ENCODE peak calls at places on chromosomes 12 and 14, in five cellular contexts. M is right atrium auricular region, H is endothelial cell of umbilical vein, S is suprapubic skin, U is left ventricle myocardium inferior. C is an unnamed sample.

GRCh38 chr12:92608418-92609091 is 94.2 kb upstream of the PLEKHG7 start:
- DNase-seq in M (no peak), S (no peak), U (no peak), H (peak; percentile 62), C (no peak)

GRCh38 chr12:93091851-93092558 is 162.9 kb upstream of the EEA1 start:
- DNase-seq in U (no peak), S (no peak), M (no peak), H (no peak), C (no peak)

GRCh38 chr14:39393289-39393688 is 38.9 kb downstream of the FBXO33 start:
- DNase-seq in U (no peak), M (no peak), S (no peak), H (no peak), C (no peak)

GRCh38 chr14:44529026-44529425 is 21.9 kb upstream of the FSCB start:
- DNase-seq in M (no peak), H (no peak), U (no peak), S (no peak), C (no peak)

GRCh38 chr12:25072901-25073645 is 121.9 kb downstream of the DNAI7 start:
- DNase-seq in S (no peak), U (no peak), M (no peak), H (no peak), C (no peak)

GRCh38 chr14:33809456-33809855 is 141.4 kb downstream of the EGLN3 start:
- DNase-seq in M (no peak), S (no peak), U (no peak), H (no peak), C (no peak)

GRCh38 chr12:116882742-116883141 is 1.5 kb upstream of the HRK start:
- DNase-seq in M (no peak), U (no peak), S (no peak), H (peak; percentile 45), C (no peak)

GRCh38 chr14:68924392-68925158 is 54.5 kb downstream of the ACTN1 start:
- DNase-seq in H (no peak), U (peak; percentile 46), S (no peak), M (no peak), C (peak; percentile 74)

GRCh38 chr12:108806350-108806749 is 51.0 kb downstream of the SSH1 start:
- DNase-seq in H (no peak), M (no peak), U (no peak), S (no peak), C (peak; percentile 29)

GRCh38 chr12:120902846-120903381 is 1.2 kb downstream of the SPPL3 start:
- DNase-seq in H (peak; percentile 27), S (no peak), U (no peak), M (no peak), C (no peak)

GRCh38 chr12:68358532-68359485 is 26.6 kb upstream of the MDM1 start:
- DNase-seq in M (peak; percentile 75), S (no peak), H (peak; percentile 83), U (no peak), C (peak; percentile 49)

GRCh38 chr14:84520711-84521338 is 1009.1 kb upstream of the FLRT2 start:
- DNase-seq in M (no peak), U (no peak), H (no peak), S (no peak), C (no peak)

GRCh38 chr12:121404734-121405133 is 4.8 kb downstream of the RNF34 start:
- DNase-seq in M (no peak), S (no peak), U (no peak), H (no peak), C (no peak)

GRCh38 chr14:95413289-95414215 is 93.8 kb upstream of the CLMN start:
- DNase-seq in S (no peak), H (no peak), M (no peak), U (no peak), C (no peak)

GRCh38 chr12:4562034-4562657 is at the start of gene DYRK4:
- DNase-seq in S (peak; percentile 74), M (peak; percentile 64), H (peak; percentile 65), U (peak; percentile 86), C (peak; percentile 90)

GRCh38 chr12:95259368-95259767 is 41.8 kb downstream of the VEZT start:
- DNase-seq in H (peak; percentile 65), U (no peak), M (no peak), S (no peak), C (no peak)

GRCh38 chr12:108884116-108885012 is 4.5 kb downstream of the DAO start:
- DNase-seq in H (peak; percentile 28), S (peak; percentile 57), M (peak; percentile 67), U (peak; percentile 39), C (peak; percentile 85)

GRCh38 chr12:79451988-79452387 is 238.8 kb downstream of the PAWR start:
- DNase-seq in U (peak; percentile 38), M (peak; percentile 77), S (peak; percentile 80), H (peak; percentile 99), C (no peak)

GRCh38 chr14:34920339-34920738 is 45.2 kb upstream of the BAZ1A start:
- DNase-seq in U (no peak), H (no peak), S (no peak), M (no peak), C (no peak)

GRCh38 chr14:99041820-99042174 is 230.2 kb downstream of the BCL11B start:
- DNase-seq in U (no peak), H (no peak), M (no peak), S (no peak), C (peak; percentile 44)

GRCh38 chr12:121582583-121583333 is 1.9 kb upstream of the KDM2B start:
- DNase-seq in M (no peak), S (no peak), U (no peak), H (peak; percentile 62), C (no peak)

GRCh38 chr12:6096527-6096926 is 27.9 kb downstream of the VWF start:
- DNase-seq in S (no peak), M (no peak), H (no peak), U (no peak), C (no peak)

GRCh38 chr12:52148541-52149181 is 43.2 kb downstream of the KRT80 start:
- DNase-seq in M (no peak), H (no peak), U (no peak), S (no peak), C (peak; percentile 75)

GRCh38 chr12:130131817-130132216 is 30.4 kb upstream of the FZD10 start:
- DNase-seq in S (no peak), H (no peak), U (no peak), M (no peak), C (no peak)
- H3K9me3 ChIP-seq in S (no peaks in the 10 kb centered on the region), H (peaks cover 12% of the 10 kb centered on the region), U (peaks cover 9% of the 10 kb centered on the region), M (no peaks in the 10 kb centered on the region), C (no peaks in the 10 kb centered on the region)

DNA sequence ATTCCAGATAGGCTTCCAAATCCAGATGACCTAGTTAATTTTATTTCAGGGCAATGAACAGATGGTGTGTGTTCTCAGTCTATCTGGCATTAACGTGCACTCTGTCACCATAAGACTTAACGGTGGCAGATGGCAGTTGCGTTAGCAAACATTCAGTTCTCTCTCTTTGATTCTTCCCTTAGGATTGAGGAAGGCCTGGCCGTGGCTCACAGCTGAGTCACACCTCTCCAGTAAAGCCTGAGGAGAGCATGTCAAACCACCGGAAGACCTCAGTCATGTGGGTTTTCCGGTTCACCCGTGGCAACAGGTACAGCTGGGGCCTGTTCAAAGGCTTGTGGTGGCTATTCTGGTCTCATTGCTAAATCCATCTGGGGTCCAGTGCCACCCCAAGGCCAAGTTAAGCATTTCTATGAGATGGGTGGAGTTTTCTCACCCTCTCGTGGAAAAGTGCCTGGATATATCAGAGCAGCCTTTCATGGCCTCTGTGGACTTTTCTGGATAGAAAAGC is 545.1 kb upstream of the ATP2B1 start:
- DNase-seq in M (peak; percentile 85), U (peak; percentile 57), H (peak; percentile 90), S (peak; percentile 85), C (peak; percentile 78)
- H3K27ac ChIP-seq in M (peak overlapping the region; percentile 49), U (peak overlapping the region; percentile 36), H (peak overlapping the region; percentile 47), S (peak overlapping the region; percentile 59), C (no peak overlapping the region)

DNA sequence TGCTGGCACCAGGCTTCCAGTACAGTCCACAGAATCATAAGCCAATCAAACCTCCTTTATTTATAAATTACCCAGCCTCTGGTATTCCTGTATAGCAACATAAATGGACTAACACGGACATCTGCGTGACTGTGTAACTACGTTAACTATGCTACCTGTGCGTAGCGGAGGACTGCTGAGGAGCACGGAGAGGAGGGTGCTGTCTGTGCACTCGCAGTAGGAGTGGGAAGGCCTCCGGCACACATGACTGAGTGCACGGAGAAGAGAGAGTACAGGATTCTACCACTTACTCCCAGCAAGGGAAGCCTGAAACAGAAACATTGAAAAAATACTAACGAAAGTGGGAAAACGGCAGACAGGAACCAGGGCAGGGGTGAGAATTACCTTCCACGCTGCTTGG is 22.9 kb downstream of the RAD52 start:
- DNase-seq in H (no peak), M (no peak), U (no peak), S (no peak), C (no peak)
- H3K36me3 ChIP-seq in H (peaks cover 8% of the 10 kb centered on the region), M (peaks cover 86% of the 10 kb centered on the region), U (peaks cover 95% of the 10 kb centered on the region), S (peaks cover 84% of the 10 kb centered on the region), C (peaks cover 4% of the 10 kb centered on the region)

DNA sequence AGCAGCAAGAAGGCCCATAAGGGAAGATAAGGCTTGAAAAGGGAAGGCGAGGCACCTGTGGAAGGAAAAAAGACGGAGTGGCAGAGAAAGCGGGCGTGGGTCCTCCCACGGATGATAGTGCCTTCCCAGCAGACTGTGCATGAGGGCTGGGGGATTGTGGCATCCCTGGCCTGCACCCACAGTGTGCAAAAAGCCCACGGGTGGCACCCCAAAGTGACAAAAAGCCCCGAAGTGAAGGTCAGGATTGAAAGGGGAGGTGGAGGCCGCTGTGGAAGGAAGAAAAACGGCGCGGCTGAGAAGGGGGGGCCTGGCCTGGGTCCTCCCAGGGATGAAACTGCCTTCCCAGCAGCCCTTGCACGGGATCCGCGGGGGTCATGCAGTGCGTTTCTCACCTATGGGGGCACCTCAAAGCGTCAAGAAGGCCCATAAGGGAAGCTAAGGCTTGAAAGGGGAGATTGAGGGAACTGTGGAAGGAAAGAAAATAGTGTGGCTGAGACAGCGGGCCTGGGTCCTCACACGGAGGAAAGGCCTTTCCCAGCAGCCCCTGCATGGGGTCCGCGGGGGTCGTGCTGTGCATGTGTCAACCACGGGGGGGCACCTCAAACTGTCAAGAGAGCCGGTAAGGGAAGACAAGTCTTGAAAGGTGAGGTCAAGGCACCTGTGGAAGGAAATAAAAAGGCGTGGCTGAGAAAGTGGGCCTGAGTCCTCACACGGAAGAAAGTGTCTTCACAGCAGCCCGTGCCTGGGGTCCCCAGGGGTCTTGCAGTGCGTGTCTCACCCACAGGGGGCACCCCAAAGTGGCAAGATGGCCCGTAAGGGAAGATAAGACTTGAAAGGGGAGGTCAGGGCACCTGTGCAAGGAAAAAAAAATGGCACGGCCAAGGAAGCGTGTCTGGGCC is 274.1 kb downstream of the ALG10 start:
- DNase-seq in M (no peak), U (peak; percentile 6), S (peak; percentile 45), H (no peak), C (peak; percentile 21)
- H3K9me3 ChIP-seq in M (no peaks in the 10 kb centered on the region), U (peaks cover 7% of the 10 kb centered on the region), S (peaks cover 11% of the 10 kb centered on the region), H (peaks cover 2% of the 10 kb centered on the region), C (no peaks in the 10 kb centered on the region)

DNA sequence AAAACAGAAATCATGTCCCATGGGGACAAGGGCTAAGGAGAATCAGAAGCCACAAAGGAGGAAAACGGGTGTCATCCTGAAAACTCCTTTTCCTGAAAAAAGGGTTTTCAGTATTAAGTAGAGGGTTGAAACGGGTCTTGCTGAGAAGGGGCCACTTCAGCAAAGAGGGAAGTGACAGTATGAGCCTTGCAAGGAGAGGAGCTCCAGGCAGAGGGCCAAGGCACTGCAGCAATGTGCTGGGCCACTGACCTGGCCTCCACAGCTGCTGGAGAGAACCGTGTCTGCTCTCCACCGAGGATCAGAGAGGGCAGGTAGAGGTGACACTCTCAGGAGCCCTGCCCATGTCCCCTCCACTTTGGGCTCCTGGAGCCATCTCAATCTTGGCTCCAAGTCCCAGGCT is 103.3 kb downstream of the NCOR2 start:
- DNase-seq in M (no peak), H (no peak), S (no peak), U (peak; percentile 48), C (no peak)
- H3K27ac ChIP-seq in M (no peak overlapping the region), H (no peak overlapping the region), S (no peak overlapping the region), U (peak overlapping the region; percentile 1), C (no peak overlapping the region)

GRCh38 chr12:124457287-124458219 is 109.9 kb downstream of the NCOR2 start:
- DNase-seq in U (peak; percentile 81), M (peak; percentile 96), S (peak; percentile 91), H (no peak), C (peak; percentile 92)
- H3K36me3 ChIP-seq in U (peaks cover 40% of the 10 kb centered on the region), M (peaks cover 34% of the 10 kb centered on the region), S (peaks cover 56% of the 10 kb centered on the region), H (no peaks in the 10 kb centered on the region), C (no peaks in the 10 kb centered on the region)